ENCODE peak calls at places on chromosomes 3 and 15, in five cellular contexts. One of them, this sample, is unnamed.
A peak's percentile ranks its signal among the peaks of the same experiment; 100 is the strongest.

GRCh38 chr15:101207867-101208288 is 44.0 kb downstream of the CHSY1 start:
- DNase-seq in IMR-90: peak; percentile 86
- DNase-seq in activated CD8-positive, alpha-beta memory T cell treated with anti-CD3 and anti-CD28 coated beads for 48 hours: no peak
- DNase-seq in anterior cingulate cortex: no peak
- DNase-seq in stimulated activated CD4-positive, alpha-beta T cell treated with anti-CD3 and anti-CD28 coated beads, TNF-alpha, amount 100 ng/mL, for 24 hours: no peak
- DNase-seq in this sample: peak; percentile 88

GRCh38 chr3:115401891-115402501 is 221.3 kb upstream of the GAP43 start:
- DNase-seq in anterior cingulate cortex: no peak
- DNase-seq in IMR-90: peak; percentile 86
- DNase-seq in activated CD8-positive, alpha-beta memory T cell treated with anti-CD3 and anti-CD28 coated beads for 48 hours: no peak
- DNase-seq in stimulated activated CD4-positive, alpha-beta T cell treated with anti-CD3 and anti-CD28 coated beads, TNF-alpha, amount 100 ng/mL, for 24 hours: no peak
- DNase-seq in this sample: no peak

GRCh38 chr3:49462222-49462621 is 7.8 kb upstream of the DAG1 start:
- DNase-seq in anterior cingulate cortex: no peak
- DNase-seq in activated CD8-positive, alpha-beta memory T cell treated with anti-CD3 and anti-CD28 coated beads for 48 hours: no peak
- DNase-seq in IMR-90: peak; percentile 67
- DNase-seq in stimulated activated CD4-positive, alpha-beta T cell treated with anti-CD3 and anti-CD28 coated beads, TNF-alpha, amount 100 ng/mL, for 24 hours: no peak
- DNase-seq in this sample: no peak

GRCh38 chr3:148528024-148528423 is 169.7 kb upstream of the AGTR1 start:
- DNase-seq in activated CD8-positive, alpha-beta memory T cell treated with anti-CD3 and anti-CD28 coated beads for 48 hours: no peak
- DNase-seq in IMR-90: peak; percentile 15
- DNase-seq in anterior cingulate cortex: no peak
- DNase-seq in stimulated activated CD4-positive, alpha-beta T cell treated with anti-CD3 and anti-CD28 coated beads, TNF-alpha, amount 100 ng/mL, for 24 hours: no peak
- DNase-seq in this sample: no peak

GRCh38 chr15:60651734-60652141 is 172.8 kb upstream of the ICE2 start:
- DNase-seq in activated CD8-positive, alpha-beta memory T cell treated with anti-CD3 and anti-CD28 coated beads for 48 hours: no peak
- DNase-seq in anterior cingulate cortex: no peak
- DNase-seq in stimulated activated CD4-positive, alpha-beta T cell treated with anti-CD3 and anti-CD28 coated beads, TNF-alpha, amount 100 ng/mL, for 24 hours: no peak
- DNase-seq in IMR-90: no peak
- DNase-seq in this sample: no peak

GRCh38 chr15:25465835-25466234 is 27.0 kb upstream of the UBE3A start:
- DNase-seq in stimulated activated CD4-positive, alpha-beta T cell treated with anti-CD3 and anti-CD28 coated beads, TNF-alpha, amount 100 ng/mL, for 24 hours: no peak
- DNase-seq in IMR-90: no peak
- DNase-seq in activated CD8-positive, alpha-beta memory T cell treated with anti-CD3 and anti-CD28 coated beads for 48 hours: no peak
- DNase-seq in anterior cingulate cortex: no peak
- DNase-seq in this sample: no peak

GRCh38 chr3:111616417-111617105 is 21.4 kb upstream of the ZBED2 start:
- DNase-seq in activated CD8-positive, alpha-beta memory T cell treated with anti-CD3 and anti-CD28 coated beads for 48 hours: no peak
- DNase-seq in anterior cingulate cortex: no peak
- DNase-seq in IMR-90: peak; percentile 18
- DNase-seq in stimulated activated CD4-positive, alpha-beta T cell treated with anti-CD3 and anti-CD28 coated beads, TNF-alpha, amount 100 ng/mL, for 24 hours: no peak
- DNase-seq in this sample: no peak

GRCh38 chr3:134473868-134474546 is 11.8 kb downstream of the ANAPC13 start:
- DNase-seq in activated CD8-positive, alpha-beta memory T cell treated with anti-CD3 and anti-CD28 coated beads for 48 hours: peak; percentile 52
- DNase-seq in anterior cingulate cortex: peak; percentile 68
- DNase-seq in stimulated activated CD4-positive, alpha-beta T cell treated with anti-CD3 and anti-CD28 coated beads, TNF-alpha, amount 100 ng/mL, for 24 hours: peak; percentile 68
- DNase-seq in IMR-90: peak; percentile 87
- DNase-seq in this sample: peak; percentile 74

GRCh38 chr15:48642795-48643194 is 2.7 kb downstream of the FBN1 start:
- DNase-seq in anterior cingulate cortex: no peak
- DNase-seq in stimulated activated CD4-positive, alpha-beta T cell treated with anti-CD3 and anti-CD28 coated beads, TNF-alpha, amount 100 ng/mL, for 24 hours: no peak
- DNase-seq in activated CD8-positive, alpha-beta memory T cell treated with anti-CD3 and anti-CD28 coated beads for 48 hours: no peak
- DNase-seq in IMR-90: no peak
- DNase-seq in this sample: no peak

GRCh38 chr15:27179789-27180188 is 208.8 kb downstream of the GABRG3 start:
- DNase-seq in stimulated activated CD4-positive, alpha-beta T cell treated with anti-CD3 and anti-CD28 coated beads, TNF-alpha, amount 100 ng/mL, for 24 hours: no peak
- DNase-seq in activated CD8-positive, alpha-beta memory T cell treated with anti-CD3 and anti-CD28 coated beads for 48 hours: no peak
- DNase-seq in IMR-90: no peak
- DNase-seq in anterior cingulate cortex: no peak
- DNase-seq in this sample: no peak

GRCh38 chr3:105827959-105828358 is 40.9 kb downstream of the CBLB start:
- DNase-seq in IMR-90: peak; percentile 90
- DNase-seq in activated CD8-positive, alpha-beta memory T cell treated with anti-CD3 and anti-CD28 coated beads for 48 hours: no peak
- DNase-seq in stimulated activated CD4-positive, alpha-beta T cell treated with anti-CD3 and anti-CD28 coated beads, TNF-alpha, amount 100 ng/mL, for 24 hours: no peak
- DNase-seq in anterior cingulate cortex: no peak
- DNase-seq in this sample: no peak

GRCh38 chr3:17800232-17800631 is 57.8 kb upstream of the TBC1D5 start:
- DNase-seq in activated CD8-positive, alpha-beta memory T cell treated with anti-CD3 and anti-CD28 coated beads for 48 hours: no peak
- DNase-seq in anterior cingulate cortex: no peak
- DNase-seq in stimulated activated CD4-positive, alpha-beta T cell treated with anti-CD3 and anti-CD28 coated beads, TNF-alpha, amount 100 ng/mL, for 24 hours: no peak
- DNase-seq in IMR-90: no peak
- DNase-seq in this sample: no peak

GRCh38 chr15:79673416-79674123 is 223.2 kb downstream of the MTHFS start:
- DNase-seq in IMR-90: peak; percentile 58
- DNase-seq in activated CD8-positive, alpha-beta memory T cell treated with anti-CD3 and anti-CD28 coated beads for 48 hours: no peak
- DNase-seq in stimulated activated CD4-positive, alpha-beta T cell treated with anti-CD3 and anti-CD28 coated beads, TNF-alpha, amount 100 ng/mL, for 24 hours: no peak
- DNase-seq in anterior cingulate cortex: no peak
- DNase-seq in this sample: no peak

GRCh38 chr3:62167566-62168262 is 205.6 kb downstream of the FEZF2 start:
- DNase-seq in IMR-90: peak; percentile 5
- DNase-seq in anterior cingulate cortex: no peak
- DNase-seq in stimulated activated CD4-positive, alpha-beta T cell treated with anti-CD3 and anti-CD28 coated beads, TNF-alpha, amount 100 ng/mL, for 24 hours: no peak
- DNase-seq in activated CD8-positive, alpha-beta memory T cell treated with anti-CD3 and anti-CD28 coated beads for 48 hours: no peak
- DNase-seq in this sample: no peak

GRCh38 chr15:65259367-65259781 is 27.3 kb downstream of the PARP16 start:
- DNase-seq in anterior cingulate cortex: no peak
- DNase-seq in activated CD8-positive, alpha-beta memory T cell treated with anti-CD3 and anti-CD28 coated beads for 48 hours: no peak
- DNase-seq in stimulated activated CD4-positive, alpha-beta T cell treated with anti-CD3 and anti-CD28 coated beads, TNF-alpha, amount 100 ng/mL, for 24 hours: no peak
- DNase-seq in IMR-90: no peak
- DNase-seq in this sample: no peak

GRCh38 chr15:37361621-37362020 is 261.3 kb upstream of the MEIS2 start:
- DNase-seq in activated CD8-positive, alpha-beta memory T cell treated with anti-CD3 and anti-CD28 coated beads for 48 hours: no peak
- DNase-seq in anterior cingulate cortex: no peak
- DNase-seq in stimulated activated CD4-positive, alpha-beta T cell treated with anti-CD3 and anti-CD28 coated beads, TNF-alpha, amount 100 ng/mL, for 24 hours: no peak
- DNase-seq in IMR-90: no peak
- DNase-seq in this sample: no peak

GRCh38 chr3:115836944-115837343 is 213.6 kb downstream of the GAP43 start:
- DNase-seq in IMR-90: peak; percentile 34
- DNase-seq in stimulated activated CD4-positive, alpha-beta T cell treated with anti-CD3 and anti-CD28 coated beads, TNF-alpha, amount 100 ng/mL, for 24 hours: no peak
- DNase-seq in activated CD8-positive, alpha-beta memory T cell treated with anti-CD3 and anti-CD28 coated beads for 48 hours: no peak
- DNase-seq in anterior cingulate cortex: no peak
- DNase-seq in this sample: no peak

GRCh38 chr15:67776600-67776999 is 48.7 kb upstream of the SKOR1 start:
- DNase-seq in IMR-90: peak; percentile 9
- DNase-seq in activated CD8-positive, alpha-beta memory T cell treated with anti-CD3 and anti-CD28 coated beads for 48 hours: no peak
- DNase-seq in anterior cingulate cortex: no peak
- DNase-seq in stimulated activated CD4-positive, alpha-beta T cell treated with anti-CD3 and anti-CD28 coated beads, TNF-alpha, amount 100 ng/mL, for 24 hours: no peak
- DNase-seq in this sample: no peak

GRCh38 chr15:28885289-28885629 is 515 bp upstream of the APBA2 start:
- DNase-seq in activated CD8-positive, alpha-beta memory T cell treated with anti-CD3 and anti-CD28 coated beads for 48 hours: no peak
- DNase-seq in stimulated activated CD4-positive, alpha-beta T cell treated with anti-CD3 and anti-CD28 coated beads, TNF-alpha, amount 100 ng/mL, for 24 hours: no peak
- DNase-seq in IMR-90: no peak
- DNase-seq in anterior cingulate cortex: no peak
- DNase-seq in this sample: no peak

GRCh38 chr3:59327324-59327939 is 277.6 kb upstream of the CFAP20DC start:
- DNase-seq in stimulated activated CD4-positive, alpha-beta T cell treated with anti-CD3 and anti-CD28 coated beads, TNF-alpha, amount 100 ng/mL, for 24 hours: no peak
- DNase-seq in activated CD8-positive, alpha-beta memory T cell treated with anti-CD3 and anti-CD28 coated beads for 48 hours: no peak
- DNase-seq in anterior cingulate cortex: no peak
- DNase-seq in IMR-90: peak; percentile 41
- DNase-seq in this sample: no peak

GRCh38 chr15:77024273-77025065 is 29.5 kb downstream of the PSTPIP1 start:
- DNase-seq in IMR-90: peak; percentile 27
- DNase-seq in anterior cingulate cortex: peak; percentile 47
- DNase-seq in stimulated activated CD4-positive, alpha-beta T cell treated with anti-CD3 and anti-CD28 coated beads, TNF-alpha, amount 100 ng/mL, for 24 hours: peak; percentile 48
- DNase-seq in activated CD8-positive, alpha-beta memory T cell treated with anti-CD3 and anti-CD28 coated beads for 48 hours: peak; percentile 84
- DNase-seq in this sample: peak; percentile 62

GRCh38 chr15:42152196-42152920 is 4.1 kb downstream of the PLA2G4F start:
- DNase-seq in stimulated activated CD4-positive, alpha-beta T cell treated with anti-CD3 and anti-CD28 coated beads, TNF-alpha, amount 100 ng/mL, for 24 hours: no peak
- DNase-seq in IMR-90: no peak
- DNase-seq in activated CD8-positive, alpha-beta memory T cell treated with anti-CD3 and anti-CD28 coated beads for 48 hours: no peak
- DNase-seq in anterior cingulate cortex: no peak
- DNase-seq in this sample: peak; percentile 72

GRCh38 chr3:71102111-71103039 is 481.2 kb downstream of the FOXP1 start:
- DNase-seq in stimulated activated CD4-positive, alpha-beta T cell treated with anti-CD3 and anti-CD28 coated beads, TNF-alpha, amount 100 ng/mL, for 24 hours: no peak
- DNase-seq in IMR-90: peak; percentile 99
- DNase-seq in activated CD8-positive, alpha-beta memory T cell treated with anti-CD3 and anti-CD28 coated beads for 48 hours: no peak
- DNase-seq in anterior cingulate cortex: no peak
- DNase-seq in this sample: no peak

GRCh38 chr3:62546266-62546665 is 172.9 kb upstream of the FEZF2 start:
- DNase-seq in stimulated activated CD4-positive, alpha-beta T cell treated with anti-CD3 and anti-CD28 coated beads, TNF-alpha, amount 100 ng/mL, for 24 hours: no peak
- DNase-seq in anterior cingulate cortex: no peak
- DNase-seq in IMR-90: no peak
- DNase-seq in activated CD8-positive, alpha-beta memory T cell treated with anti-CD3 and anti-CD28 coated beads for 48 hours: no peak
- DNase-seq in this sample: no peak

GRCh38 chr15:68411276-68411675 is 20.7 kb downstream of the ITGA11 start:
- DNase-seq in IMR-90: no peak
- DNase-seq in activated CD8-positive, alpha-beta memory T cell treated with anti-CD3 and anti-CD28 coated beads for 48 hours: no peak
- DNase-seq in anterior cingulate cortex: no peak
- DNase-seq in stimulated activated CD4-positive, alpha-beta T cell treated with anti-CD3 and anti-CD28 coated beads, TNF-alpha, amount 100 ng/mL, for 24 hours: no peak
- DNase-seq in this sample: peak; percentile 24

GRCh38 chr3:126782554-126782953 is 78.5 kb downstream of the CHCHD6 start:
- DNase-seq in activated CD8-positive, alpha-beta memory T cell treated with anti-CD3 and anti-CD28 coated beads for 48 hours: no peak
- DNase-seq in stimulated activated CD4-positive, alpha-beta T cell treated with anti-CD3 and anti-CD28 coated beads, TNF-alpha, amount 100 ng/mL, for 24 hours: no peak
- DNase-seq in IMR-90: peak; percentile 87
- DNase-seq in anterior cingulate cortex: no peak
- DNase-seq in this sample: peak; percentile 87

GRCh38 chr15:61467823-61468222 is 238.7 kb upstream of the RORA start:
- DNase-seq in stimulated activated CD4-positive, alpha-beta T cell treated with anti-CD3 and anti-CD28 coated beads, TNF-alpha, amount 100 ng/mL, for 24 hours: no peak
- DNase-seq in IMR-90: no peak
- DNase-seq in activated CD8-positive, alpha-beta memory T cell treated with anti-CD3 and anti-CD28 coated beads for 48 hours: no peak
- DNase-seq in anterior cingulate cortex: no peak
- DNase-seq in this sample: no peak

GRCh38 chr3:46833346-46834300 is 29.6 kb downstream of the MYL3 start:
- DNase-seq in anterior cingulate cortex: no peak
- DNase-seq in activated CD8-positive, alpha-beta memory T cell treated with anti-CD3 and anti-CD28 coated beads for 48 hours: no peak
- DNase-seq in stimulated activated CD4-positive, alpha-beta T cell treated with anti-CD3 and anti-CD28 coated beads, TNF-alpha, amount 100 ng/mL, for 24 hours: no peak
- DNase-seq in IMR-90: no peak
- DNase-seq in this sample: no peak

GRCh38 chr3:42493798-42494151 is 8.7 kb upstream of the VIPR1 start:
- DNase-seq in activated CD8-positive, alpha-beta memory T cell treated with anti-CD3 and anti-CD28 coated beads for 48 hours: no peak
- DNase-seq in IMR-90: no peak
- DNase-seq in anterior cingulate cortex: no peak
- DNase-seq in stimulated activated CD4-positive, alpha-beta T cell treated with anti-CD3 and anti-CD28 coated beads, TNF-alpha, amount 100 ng/mL, for 24 hours: no peak
- DNase-seq in this sample: peak; percentile 38

GRCh38 chr3:99248130-99248529 is 346.6 kb upstream of the DCBLD2 start:
- DNase-seq in IMR-90: peak; percentile 19
- DNase-seq in activated CD8-positive, alpha-beta memory T cell treated with anti-CD3 and anti-CD28 coated beads for 48 hours: no peak
- DNase-seq in stimulated activated CD4-positive, alpha-beta T cell treated with anti-CD3 and anti-CD28 coated beads, TNF-alpha, amount 100 ng/mL, for 24 hours: no peak
- DNase-seq in anterior cingulate cortex: no peak
- DNase-seq in this sample: no peak

GRCh38 chr3:46994801-46995731 is 15.6 kb downstream of the NBEAL2 start:
- DNase-seq in IMR-90: no peak
- DNase-seq in anterior cingulate cortex: no peak
- DNase-seq in stimulated activated CD4-positive, alpha-beta T cell treated with anti-CD3 and anti-CD28 coated beads, TNF-alpha, amount 100 ng/mL, for 24 hours: no peak
- DNase-seq in activated CD8-positive, alpha-beta memory T cell treated with anti-CD3 and anti-CD28 coated beads for 48 hours: no peak
- DNase-seq in this sample: peak; percentile 66

GRCh38 chr15:35289029-35289617 is 204.0 kb upstream of the NANOGP8 start:
- DNase-seq in anterior cingulate cortex: no peak
- DNase-seq in IMR-90: peak; percentile 81
- DNase-seq in stimulated activated CD4-positive, alpha-beta T cell treated with anti-CD3 and anti-CD28 coated beads, TNF-alpha, amount 100 ng/mL, for 24 hours: no peak
- DNase-seq in activated CD8-positive, alpha-beta memory T cell treated with anti-CD3 and anti-CD28 coated beads for 48 hours: no peak
- DNase-seq in this sample: no peak

GRCh38 chr15:52493968-52494367 is 34.7 kb downstream of the MYO5A start:
- DNase-seq in activated CD8-positive, alpha-beta memory T cell treated with anti-CD3 and anti-CD28 coated beads for 48 hours: no peak
- DNase-seq in stimulated activated CD4-positive, alpha-beta T cell treated with anti-CD3 and anti-CD28 coated beads, TNF-alpha, amount 100 ng/mL, for 24 hours: no peak
- DNase-seq in IMR-90: peak; percentile 45
- DNase-seq in anterior cingulate cortex: no peak
- DNase-seq in this sample: no peak

GRCh38 chr3:43539321-43539720 is 82.5 kb downstream of the ANO10 start:
- DNase-seq in anterior cingulate cortex: no peak
- DNase-seq in activated CD8-positive, alpha-beta memory T cell treated with anti-CD3 and anti-CD28 coated beads for 48 hours: no peak
- DNase-seq in IMR-90: no peak
- DNase-seq in stimulated activated CD4-positive, alpha-beta T cell treated with anti-CD3 and anti-CD28 coated beads, TNF-alpha, amount 100 ng/mL, for 24 hours: no peak
- DNase-seq in this sample: no peak

GRCh38 chr3:11774296-11774877 is 72.3 kb downstream of the TAMM41 start:
- DNase-seq in IMR-90: peak; percentile 45
- DNase-seq in activated CD8-positive, alpha-beta memory T cell treated with anti-CD3 and anti-CD28 coated beads for 48 hours: no peak
- DNase-seq in anterior cingulate cortex: peak; percentile 14
- DNase-seq in stimulated activated CD4-positive, alpha-beta T cell treated with anti-CD3 and anti-CD28 coated beads, TNF-alpha, amount 100 ng/mL, for 24 hours: no peak
- DNase-seq in this sample: no peak

GRCh38 chr3:189142527-189142926 is 29.2 kb upstream of the TPRG1 start:
- DNase-seq in activated CD8-positive, alpha-beta memory T cell treated with anti-CD3 and anti-CD28 coated beads for 48 hours: no peak
- DNase-seq in stimulated activated CD4-positive, alpha-beta T cell treated with anti-CD3 and anti-CD28 coated beads, TNF-alpha, amount 100 ng/mL, for 24 hours: no peak
- DNase-seq in anterior cingulate cortex: no peak
- DNase-seq in IMR-90: no peak
- DNase-seq in this sample: no peak

This sample was measured in RWPE2.